ENCODE peak calls at places on chromosome 9, in seven cellular contexts. C is type B pancreatic cell; V is ureter; W is CD4-positive, alpha-beta memory T cell; R is stomach; Q is GOT3; M is T-helper 9 cell. N is an unnamed sample.

GRCh38 chr9:108568093-108568492 is 287.7 kb downstream of the ACTL7B start:
- DNase-seq in C (no peak), V (no peak), W (no peak), R (no peak), Q (no peak), M (no peak), N (no peak)

GRCh38 chr9:83473488-83473971 is 64.7 kb downstream of the FRMD3 start:
- DNase-seq in C (no peak), V (no peak), W (no peak), R (no peak), Q (no peak), M (no peak), N (peak)

GRCh38 chr9:137575725-137576411 is 2.9 kb downstream of the DPH7 start:
- DNase-seq in C (no peak), V (no peak), W (no peak), R (no peak), Q (no peak), M (no peak), N (no peak)

GRCh38 chr9:136291306-136292025 is 12.4 kb downstream of the CCDC187 start:
- DNase-seq in C (no peak), V (no peak), W (no peak), R (no peak), Q (no peak), M (no peak), N (no peak)

GRCh38 chr9:99266136-99267023 is 44.3 kb downstream of the SEC61B start:
- DNase-seq in C (peak), V (peak), W (peak), R (peak), Q (no peak), M (peak), N (peak)

GRCh38 chr9:33116855-33117254 is 40.4 kb upstream of the SMU1 start:
- DNase-seq in C (no peak), V (no peak), W (no peak), R (no peak), Q (no peak), M (no peak), N (no peak)

GRCh38 chr9:90861826-90862740 is 60.5 kb downstream of the SYK start:
- DNase-seq in C (no peak), V (no peak), W (no peak), R (no peak), Q (no peak), M (no peak), N (no peak)

GRCh38 chr9:68500457-68501158 is 40.1 kb downstream of the TMEM252 start:
- DNase-seq in C (no peak), V (no peak), W (no peak), R (no peak), Q (no peak), M (no peak), N (no peak)

GRCh38 chr9:97128919-97129318 is 90.0 kb upstream of the CTSV start:
- DNase-seq in C (no peak), V (no peak), W (no peak), R (no peak), Q (no peak), M (no peak), N (no peak)

GRCh38 chr9:98332405-98332831 is 77.0 kb upstream of the TBC1D2 start:
- DNase-seq in C (no peak), V (no peak), W (no peak), R (no peak), Q (no peak), M (no peak), N (no peak)

GRCh38 chr9:94741856-94742255 is 15.4 kb downstream of the AOPEP start:
- DNase-seq in C (no peak), V (no peak), W (no peak), R (no peak), Q (no peak), M (no peak), N (no peak)

GRCh38 chr9:93259490-93260289 is 75.8 kb downstream of the WNK2 start:
- DNase-seq in C (peak), V (peak), W (no peak), R (peak), Q (no peak), M (no peak), N (no peak)

GRCh38 chr9:37953775-37954437 is 50.0 kb upstream of the SLC25A51 start:
- DNase-seq in C (no peak), V (no peak), W (no peak), R (no peak), Q (peak), M (no peak), N (no peak)

GRCh38 chr9:128787583-128788156 is 617 bp downstream of the TBC1D13 start:
- DNase-seq in C (no peak), V (no peak), W (no peak), R (no peak), Q (no peak), M (no peak), N (no peak)

GRCh38 chr9:112110773-112111106 is 64.4 kb downstream of the SUSD1 start:
- DNase-seq in C (no peak), V (no peak), W (no peak), R (no peak), Q (no peak), M (no peak), N (no peak)

N was measured in T-helper 1 cell.